ENCODE peak calls at places on chromosome 22, in ten cellular contexts. W is esophagus squamous epithelium, P is right lobe of liver, N is upper lobe of right lung, V is fibroblast of lung, A is GM23338, U is Peyer's patch, C is HepG2, K is esophagus muscularis mucosa, M is mammary epithelial cell. E is an unnamed sample. For H3K27me3, the result is how much of the 10 kb centered on the place peaks cover.

GRCh38 chr22:17920145-17920605 is 104.2 kb downstream of the MICAL3 start:
- DNase-seq in W (no peak), P (no peak), N (no peak), V (peak), A (peak), U (no peak), C (peak), K (no peak), M (peak), E (peak)

GRCh38 chr22:28142361-28142801 is 223.3 kb upstream of the PITPNB start:
- DNase-seq in W (no peak), P (no peak), N (no peak), V (peak), A (no peak), U (no peak), C (peak), K (no peak), M (peak), E (peak)

GRCh38 chr22:36330655-36331305 is 57.0 kb downstream of the MYH9 start:
- DNase-seq in W (no peak), P (no peak), N (no peak), V (peak), A (no peak), U (no peak), C (no peak), K (no peak), M (no peak), E (no peak)

GRCh38 chr22:29727248-29727551 is 7.4 kb downstream of the CABP7 start:
- DNase-seq in W (no peak), P (peak), N (peak), V (no peak), A (peak), U (peak), C (peak), K (no peak), M (no peak), E (no peak)

GRCh38 chr22:39309364-39309861 is 10.0 kb downstream of the RPL3 start:
- DNase-seq in W (no peak), P (no peak), N (no peak), V (no peak), A (peak), U (no peak), C (no peak), K (no peak), M (peak), E (peak)

GRCh38 chr22:23847310-23847920 is 8.6 kb upstream of the DERL3 start:
- DNase-seq in W (no peak), P (no peak), N (no peak), V (no peak), A (no peak), U (no peak), C (no peak), K (no peak), M (no peak), E (no peak)

GRCh38 chr22:44181912-44182590 is 1.3 kb downstream of the PARVG start:
- DNase-seq in W (no peak), P (no peak), N (peak), V (no peak), A (no peak), U (no peak), C (no peak), K (no peak), M (no peak), E (no peak)

GRCh38 chr22:47484960-47485571 is 722.6 kb downstream of the TBC1D22A start:
- DNase-seq in W (no peak), P (no peak), N (no peak), V (no peak), A (no peak), U (no peak), C (no peak), K (peak), M (no peak), E (no peak)

GRCh38 chr22:17733484-17733883 is 40.8 kb downstream of the BID start:
- DNase-seq in W (no peak), P (peak), N (no peak), V (peak), A (no peak), U (no peak), C (no peak), K (no peak), M (no peak), E (no peak)

GRCh38 chr22:46936378-46936916 is 174.0 kb downstream of the TBC1D22A start:
- DNase-seq in W (no peak), P (peak), N (no peak), V (peak), A (no peak), U (no peak), C (peak), K (no peak), M (no peak), E (no peak)

GRCh38 chr22:33921576-33922181 is 1.4 kb upstream of the LARGE1 start:
- DNase-seq in W (no peak), P (peak), N (peak), V (peak), A (peak), U (peak), C (peak), K (peak), M (peak), E (peak)

GRCh38 chr22:29309332-29310064 is 3.0 kb downstream of the GAS2L1 start:
- DNase-seq in W (no peak), P (no peak), N (no peak), V (no peak), A (no peak), U (no peak), C (no peak), K (no peak), M (no peak), E (no peak)

GRCh38 chr22:19871845-19872778 is 17.4 kb upstream of the GNB1L start:
- DNase-seq in W (no peak), P (peak), N (peak), V (no peak), A (no peak), U (no peak), C (no peak), K (no peak), M (no peak), E (no peak)

GRCh38 chr22:20783300-20783673 is 9.4 kb downstream of the SERPIND1 start:
- DNase-seq in W (no peak), P (no peak), N (no peak), V (no peak), A (no peak), U (no peak), C (no peak), K (no peak), M (no peak), E (no peak)

GRCh38 chr22:44845796-44846720 is 93.7 kb downstream of the ARHGAP8 start:
- DNase-seq in W (no peak), P (no peak), N (no peak), V (no peak), A (no peak), U (no peak), C (no peak), K (no peak), M (no peak), E (no peak)

GRCh38 chr22:45731798-45732495 is 60.3 kb downstream of the ATXN10 start:
- DNase-seq in W (no peak), P (no peak), N (no peak), V (peak), A (peak), U (no peak), C (peak), K (no peak), M (peak), E (peak)

GRCh38 chr22:39290724-39291161 is 28.7 kb downstream of the RPL3 start:
- DNase-seq in W (no peak), P (peak), N (no peak), V (peak), A (no peak), U (no peak), C (peak), K (no peak), M (peak), E (peak)

GRCh38 chr22:39215430-39216142 is 29.2 kb downstream of the PDGFB start:
- DNase-seq in W (no peak), P (no peak), N (peak), V (no peak), A (peak), U (no peak), C (no peak), K (no peak), M (no peak), E (no peak)

GRCh38 chr22:39292561-39293074 is 26.8 kb downstream of the RPL3 start:
- DNase-seq in W (peak), P (peak), N (peak), V (peak), A (peak), U (peak), C (peak), K (peak), M (peak), E (peak)

GRCh38 chr22:35839811-35840739 is 122.4 kb downstream of the APOL5 start:
- DNase-seq in W (peak), P (peak), N (peak), V (peak), A (peak), U (peak), C (no peak), K (peak), M (peak), E (peak)

GRCh38 chr22:35229865-35230264 is 27.4 kb upstream of the HMGXB4 start:
- DNase-seq in W (no peak), P (no peak), N (no peak), V (no peak), A (no peak), U (no peak), C (no peak), K (no peak), M (no peak), E (no peak)

GRCh38 chr22:39527481-39527961 is 5.0 kb downstream of the RPS19BP1 start:
- DNase-seq in W (no peak), P (peak), N (no peak), V (no peak), A (peak), U (peak), C (peak), K (no peak), M (peak), E (peak)

GRCh38 chr22:26848244-26848920 is 191.0 kb downstream of the MIAT start:
- DNase-seq in W (no peak), P (no peak), N (no peak), V (peak), A (no peak), U (no peak), C (no peak), K (peak), M (no peak), E (no peak)

GRCh38 chr22:35148381-35148780 is 82.4 kb downstream of the ISX start:
- DNase-seq in W (no peak), P (no peak), N (peak), V (no peak), A (no peak), U (no peak), C (no peak), K (no peak), M (no peak), E (no peak)

GRCh38 chr22:50528682-50529415 is 963 bp downstream of the TYMP start:
- DNase-seq in W (no peak), P (no peak), N (no peak), V (no peak), A (peak), U (no peak), C (no peak), K (no peak), M (no peak), E (no peak)
- H3K4me3 ChIP-seq in W (peak), P (peak), N (peak), V (no peak), A (no peak), U (peak), C (no peak), K (peak), M (no peak), E (peak)

GRCh38 chr22:48517039-48518030 is 1310.3 kb downstream of the BRD1 start:
- DNase-seq in W (no peak), P (no peak), N (no peak), V (no peak), A (no peak), U (no peak), C (peak), K (no peak), M (no peak), E (no peak)
- TF ChIP-seq CTCF in W (no peak), P (no peak), N (no peak), V (no peak), A (no peak), U (no peak), C (peak), K (no peak), M (no peak), E (no peak)

DNA sequence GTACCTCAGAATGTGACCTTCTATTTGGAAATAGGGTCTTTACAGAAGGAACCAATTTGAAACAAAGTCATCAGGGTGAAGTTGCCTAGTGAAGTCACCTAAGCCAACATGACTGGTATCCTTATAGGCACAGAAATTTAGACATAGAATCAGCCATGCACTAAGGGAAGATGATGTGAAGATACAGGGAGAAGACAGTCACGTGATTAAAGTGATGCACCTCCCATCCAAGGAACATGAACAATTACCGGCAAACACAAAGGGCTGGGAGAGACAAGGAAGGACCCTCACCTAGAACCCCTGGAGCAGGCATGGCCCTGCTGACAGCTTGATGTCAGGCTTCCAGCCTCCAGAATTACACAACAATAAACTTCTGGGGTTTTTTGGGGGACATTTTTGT is 3.2 kb upstream of the CRYBB2 start:
- DNase-seq in W (no peak), P (no peak), N (no peak), V (no peak), A (no peak), U (no peak), C (no peak), K (no peak), M (no peak), E (no peak)
- H3K27me3 ChIP-seq in W (under half), P (under half), N (under half), V (under half), A (under half), U (under half), C (under half), K (under half), M (under half), E (under half)

DNA sequence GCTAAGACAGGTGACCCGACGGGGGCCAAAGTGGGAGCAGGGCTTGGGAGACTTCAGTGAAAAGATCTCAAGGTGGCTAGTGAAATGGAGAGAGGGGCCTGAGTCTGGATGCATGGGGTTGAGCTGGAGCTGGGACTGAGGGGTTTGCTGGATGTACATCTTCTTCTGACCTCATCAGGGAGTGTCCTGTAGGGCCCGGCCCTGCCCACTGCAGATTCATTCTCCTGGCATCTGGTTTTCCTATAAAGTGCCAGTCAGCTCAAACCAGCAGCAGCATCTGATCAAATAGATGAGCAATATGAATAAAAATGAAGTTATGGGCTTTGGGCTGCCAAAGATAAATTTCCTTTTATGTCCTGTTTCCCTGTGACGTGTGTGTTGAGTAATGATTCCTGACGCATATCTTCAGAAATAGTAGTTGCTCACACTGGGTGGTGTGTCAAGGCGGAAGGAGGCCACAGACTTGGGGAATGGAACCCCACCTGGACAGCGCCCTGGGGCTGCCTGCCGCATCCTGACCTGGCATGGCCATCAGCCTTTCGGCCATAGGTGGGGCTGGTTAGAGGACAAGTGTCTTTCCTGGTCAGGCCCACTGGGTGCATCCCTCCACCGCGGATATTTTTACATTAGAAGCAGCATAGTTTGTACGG is 135.4 kb downstream of the OSBP2 start:
- DNase-seq in W (no peak), P (no peak), N (peak), V (peak), A (no peak), U (no peak), C (no peak), K (no peak), M (peak), E (peak)
- H3K4me3 ChIP-seq in W (no peak), P (no peak), N (no peak), V (no peak), A (no peak), U (no peak), C (no peak), K (no peak), M (no peak), E (no peak)

GRCh38 chr22:42630211-42630610 is 10.2 kb downstream of the ATP5MGL start:
- DNase-seq in W (no peak), P (no peak), N (no peak), V (no peak), A (no peak), U (no peak), C (no peak), K (no peak), M (no peak), E (no peak)

GRCh38 chr22:42633013-42633412 is 7.4 kb downstream of the ATP5MGL start:
- DNase-seq in W (no peak), P (no peak), N (no peak), V (no peak), A (no peak), U (no peak), C (no peak), K (no peak), M (no peak), E (no peak)

GRCh38 chr22:42635531-42635930 is 4.9 kb downstream of the ATP5MGL start:
- DNase-seq in W (no peak), P (no peak), N (no peak), V (peak), A (no peak), U (no peak), C (no peak), K (no peak), M (peak), E (peak)

GRCh38 chr22:42630901-42631602 is 9.3 kb downstream of the ATP5MGL start:
- DNase-seq in W (no peak), P (no peak), N (no peak), V (no peak), A (no peak), U (no peak), C (no peak), K (no peak), M (no peak), E (no peak)

DNA sequence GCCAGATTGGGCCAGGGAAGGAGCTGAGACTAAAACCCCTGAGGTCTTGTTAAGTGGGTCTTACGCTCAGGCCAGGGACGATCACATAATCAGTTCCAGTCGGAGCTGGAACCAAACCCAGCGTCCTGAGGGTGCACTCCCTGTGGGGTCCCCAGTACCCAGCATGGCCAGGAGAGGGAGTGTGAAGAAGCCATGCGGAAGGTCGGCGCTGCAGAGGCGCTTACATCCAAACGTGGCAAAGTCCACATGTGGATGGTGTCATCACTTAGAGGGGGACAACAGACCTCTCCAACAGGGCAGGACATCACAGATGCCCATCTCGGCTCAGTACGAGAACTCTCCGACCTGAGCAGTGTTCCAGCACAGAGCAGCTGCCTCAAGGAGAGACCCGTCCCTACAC is 8.3 kb downstream of the ATP5MGL start:
- DNase-seq in W (no peak), P (no peak), N (no peak), V (no peak), A (peak), U (no peak), C (peak), K (no peak), M (no peak), E (no peak)
- TF ChIP-seq CTCF in W (no peak), P (peak), N (peak), V (peak), A (peak), U (no peak), C (peak), K (peak), M (peak), E (no peak)

E was measured in bronchial epithelial cell.